ENCODE peak calls at places on chromosomes 2 and 18, in five cellular contexts. One of them, this sample, is unnamed.

GRCh38 chr2:38037757-38038615 is 38.0 kb downstream of the CYP1B1 start:
- DNase-seq in left ventricle myocardium inferior: peak; percentile 32
- DNase-seq in activated naive CD8-positive, alpha-beta T cell treated with anti-CD3 and anti-CD28 coated beads, Interleukin-2, amount 50 U/mL, for 16 hours: no peak
- DNase-seq in kidney: peak; percentile 88
- DNase-seq in GM03348: peak; percentile 61
- DNase-seq in this sample: no peak

GRCh38 chr2:234495076-234495800 is 1.6 kb downstream of the ARL4C start:
- DNase-seq in GM03348: peak; percentile 33
- DNase-seq in activated naive CD8-positive, alpha-beta T cell treated with anti-CD3 and anti-CD28 coated beads, Interleukin-2, amount 50 U/mL, for 16 hours: peak; percentile 17
- DNase-seq in left ventricle myocardium inferior: no peak
- DNase-seq in kidney: peak; percentile 79
- DNase-seq in this sample: peak; percentile 32

GRCh38 chr2:129906861-129907235 is 72.6 kb upstream of the RAB6C start:
- DNase-seq in left ventricle myocardium inferior: no peak
- DNase-seq in GM03348: no peak
- DNase-seq in activated naive CD8-positive, alpha-beta T cell treated with anti-CD3 and anti-CD28 coated beads, Interleukin-2, amount 50 U/mL, for 16 hours: no peak
- DNase-seq in kidney: no peak
- DNase-seq in this sample: no peak

GRCh38 chr18:23798824-23799223 is 109.6 kb downstream of the LAMA3 start:
- DNase-seq in kidney: no peak
- DNase-seq in left ventricle myocardium inferior: no peak
- DNase-seq in activated naive CD8-positive, alpha-beta T cell treated with anti-CD3 and anti-CD28 coated beads, Interleukin-2, amount 50 U/mL, for 16 hours: no peak
- DNase-seq in GM03348: no peak
- DNase-seq in this sample: no peak

GRCh38 chr2:172052000-172052983 is 33.0 kb upstream of the DLX1 start:
- DNase-seq in GM03348: no peak
- DNase-seq in kidney: no peak
- DNase-seq in left ventricle myocardium inferior: no peak
- DNase-seq in activated naive CD8-positive, alpha-beta T cell treated with anti-CD3 and anti-CD28 coated beads, Interleukin-2, amount 50 U/mL, for 16 hours: no peak
- DNase-seq in this sample: no peak

GRCh38 chr2:5230879-5231278 is 461.3 kb upstream of the SOX11 start:
- DNase-seq in kidney: no peak
- DNase-seq in left ventricle myocardium inferior: no peak
- DNase-seq in activated naive CD8-positive, alpha-beta T cell treated with anti-CD3 and anti-CD28 coated beads, Interleukin-2, amount 50 U/mL, for 16 hours: no peak
- DNase-seq in GM03348: no peak
- DNase-seq in this sample: no peak

GRCh38 chr2:40279001-40279400 is 172.9 kb downstream of the SLC8A1 start:
- DNase-seq in activated naive CD8-positive, alpha-beta T cell treated with anti-CD3 and anti-CD28 coated beads, Interleukin-2, amount 50 U/mL, for 16 hours: no peak
- DNase-seq in left ventricle myocardium inferior: no peak
- DNase-seq in kidney: no peak
- DNase-seq in GM03348: peak; percentile 24
- DNase-seq in this sample: no peak

GRCh38 chr18:32803571-32803970 is 30.7 kb upstream of the KLHL14 start:
- DNase-seq in GM03348: no peak
- DNase-seq in left ventricle myocardium inferior: no peak
- DNase-seq in kidney: no peak
- DNase-seq in activated naive CD8-positive, alpha-beta T cell treated with anti-CD3 and anti-CD28 coated beads, Interleukin-2, amount 50 U/mL, for 16 hours: no peak
- DNase-seq in this sample: no peak

GRCh38 chr2:190469770-190470169 is 61.6 kb downstream of the MFSD6 start:
- DNase-seq in activated naive CD8-positive, alpha-beta T cell treated with anti-CD3 and anti-CD28 coated beads, Interleukin-2, amount 50 U/mL, for 16 hours: no peak
- DNase-seq in GM03348: no peak
- DNase-seq in kidney: no peak
- DNase-seq in left ventricle myocardium inferior: no peak
- DNase-seq in this sample: no peak